ENCODE peak calls at places on chromosome 1, in five cellular contexts. Z, P, Y, X and O are unnamed samples.

GRCh38 chr1:20466231-20466630 is 19.8 kb downstream of the CAMK2N1 start:
- DNase-seq in P (no peak), X (no peak), Y (no peak), Z (no peak), O (no peak)

GRCh38 chr1:240804475-240804874 is 192.5 kb upstream of the GREM2 start:
- DNase-seq in P (no peak), X (no peak), Z (no peak), Y (no peak), O (no peak)

GRCh38 chr1:59699227-59699847 is 115.4 kb upstream of the HOOK1 start:
- DNase-seq in X (peak), Y (no peak), P (no peak), Z (peak), O (no peak)

GRCh38 chr1:164880199-164880598 is 321.2 kb downstream of the PBX1 start:
- DNase-seq in X (no peak), Z (no peak), P (no peak), Y (no peak), O (no peak)

GRCh38 chr1:202958544-202959275 is 598 bp upstream of the ADIPOR1 start:
- DNase-seq in P (no peak), Z (no peak), X (no peak), Y (peak), O (no peak)

GRCh38 chr1:223706077-223706988 is 6.0 kb upstream of the CAPN2 start:
- DNase-seq in P (no peak), Z (no peak), Y (peak), X (no peak), O (peak)

GRCh38 chr1:231357831-231358354 is 19.8 kb downstream of the SPRTN start:
- DNase-seq in X (peak), Y (no peak), P (no peak), Z (peak), O (peak)

GRCh38 chr1:87696483-87696882 is 367.8 kb downstream of the LMO4 start:
- DNase-seq in Y (no peak), P (no peak), Z (no peak), X (no peak), O (no peak)

GRCh38 chr1:68600049-68600661 is 103.3 kb upstream of the DEPDC1 start:
- DNase-seq in P (no peak), Y (no peak), X (peak), Z (no peak), O (peak)

GRCh38 chr1:58754683-58755467 is 29.0 kb downstream of the JUN start:
- DNase-seq in P (no peak), X (no peak), Z (peak), Y (no peak), O (no peak)

GRCh38 chr1:169945171-169945570 is 51.5 kb upstream of the SCYL3 start:
- DNase-seq in X (no peak), P (no peak), Z (no peak), Y (no peak), O (peak)

GRCh38 chr1:234915923-234916675 is 212.5 kb downstream of the TOMM20 start:
- DNase-seq in Z (no peak), X (no peak), P (no peak), Y (no peak), O (no peak)

GRCh38 chr1:243487649-243488227 is 231.9 kb downstream of the SDCCAG8 start:
- DNase-seq in Z (no peak), Y (peak), P (no peak), X (peak), O (peak)

GRCh38 chr1:25118554-25118953 is 113.7 kb downstream of the SYF2 start:
- DNase-seq in Z (no peak), P (no peak), X (no peak), Y (no peak), O (no peak)

GRCh38 chr1:62268315-62268714 is 50.9 kb downstream of the KANK4 start:
- DNase-seq in Z (no peak), P (no peak), Y (no peak), X (no peak), O (no peak)

GRCh38 chr1:111656093-111657017 is 36.8 kb downstream of the RAP1A start:
- DNase-seq in P (no peak), X (peak), Y (peak), Z (no peak), O (peak)

GRCh38 chr1:207941664-207942063 is 30.7 kb upstream of the CD34 start:
- DNase-seq in P (no peak), X (no peak), Z (no peak), Y (peak), O (no peak)

GRCh38 chr1:78385744-78386462 is 104.9 kb upstream of the PTGFR start:
- DNase-seq in Z (no peak), Y (no peak), X (no peak), P (no peak), O (no peak)

GRCh38 chr1:31054349-31054748 is 11.2 kb downstream of the PUM1 start:
- DNase-seq in Y (no peak), X (no peak), P (no peak), Z (no peak), O (no peak)

GRCh38 chr1:203278885-203279406 is 26.4 kb upstream of the BTG2 start:
- DNase-seq in P (peak), Y (no peak), Z (no peak), X (no peak), O (no peak)

GRCh38 chr1:8020032-8020431 is 6.1 kb downstream of the ERRFI1 start:
- DNase-seq in P (no peak), Z (no peak), X (no peak), Y (peak), O (no peak)

GRCh38 chr1:14522331-14523241 is 75.9 kb upstream of the KAZN start:
- DNase-seq in Y (no peak), X (no peak), P (no peak), Z (no peak), O (peak)

GRCh38 chr1:44222397-44223334 is 9.4 kb downstream of the DMAP1 start:
- DNase-seq in Y (no peak), Z (no peak), P (no peak), X (no peak), O (no peak)

GRCh38 chr1:56578664-56578962 is 750 bp downstream of the PLPP3 start:
- DNase-seq in P (no peak), X (no peak), Z (no peak), Y (no peak), O (peak)

GRCh38 chr1:184143449-184143848 is 91.9 kb downstream of the TSEN15 start:
- DNase-seq in X (no peak), Z (no peak), P (no peak), Y (no peak), O (no peak)

GRCh38 chr1:55446351-55446750 is 231.2 kb upstream of the USP24 start:
- DNase-seq in X (no peak), Y (no peak), Z (no peak), P (no peak), O (no peak)

GRCh38 chr1:56908619-56909340 is 54.2 kb downstream of the C8A start:
- DNase-seq in X (no peak), P (no peak), Z (no peak), Y (no peak), O (peak)

GRCh38 chr1:41805771-41806471 is 112.8 kb downstream of the HIVEP3 start:
- DNase-seq in P (no peak), Z (no peak), Y (no peak), X (no peak), O (no peak)

GRCh38 chr1:65581120-65581519 is 160.7 kb downstream of the LEPR start:
- DNase-seq in Z (no peak), X (no peak), P (no peak), Y (no peak), O (no peak)
- TF ChIP-seq CTCF in Z (no peak), X (no peak), P (peak), Y (no peak), O (peak)

GRCh38 chr1:70546726-70547125 is 135.7 kb downstream of the CTH start:
- DNase-seq in Y (no peak), P (no peak), X (no peak), Z (no peak), O (no peak)

GRCh38 chr1:70556541-70556940 is 145.5 kb downstream of the CTH start:
- DNase-seq in Y (no peak), Z (no peak), X (no peak), P (no peak), O (no peak)

GRCh38 chr1:70553192-70553956 is 142.3 kb downstream of the CTH start:
- DNase-seq in Y (no peak), P (no peak), X (no peak), Z (no peak), O (no peak)

GRCh38 chr1:70552662-70553061 is 141.6 kb downstream of the CTH start:
- DNase-seq in Z (no peak), X (no peak), P (no peak), Y (no peak), O (no peak)
- H3K9ac ChIP-seq in Z (no peak), X (no peak), P (no peak), Y (no peak), O (no peak)

GRCh38 chr1:18531503-18531845 is 50.7 kb downstream of the KLHDC7A start:
- DNase-seq in P (peak), Y (peak), Z (no peak), X (no peak), O (peak)

GRCh38 chr1:18528616-18529015 is 47.9 kb downstream of the KLHDC7A start:
- DNase-seq in P (no peak), Y (no peak), Z (no peak), X (no peak), O (no peak)

GRCh38 chr1:18532390-18533170 is 51.9 kb downstream of the KLHDC7A start:
- DNase-seq in Y (peak), P (peak), X (no peak), Z (no peak), O (peak)

GRCh38 chr1:18529714-18530113 is 49.0 kb downstream of the KLHDC7A start:
- DNase-seq in Z (no peak), X (no peak), P (peak), Y (no peak), O (peak)

DNA sequence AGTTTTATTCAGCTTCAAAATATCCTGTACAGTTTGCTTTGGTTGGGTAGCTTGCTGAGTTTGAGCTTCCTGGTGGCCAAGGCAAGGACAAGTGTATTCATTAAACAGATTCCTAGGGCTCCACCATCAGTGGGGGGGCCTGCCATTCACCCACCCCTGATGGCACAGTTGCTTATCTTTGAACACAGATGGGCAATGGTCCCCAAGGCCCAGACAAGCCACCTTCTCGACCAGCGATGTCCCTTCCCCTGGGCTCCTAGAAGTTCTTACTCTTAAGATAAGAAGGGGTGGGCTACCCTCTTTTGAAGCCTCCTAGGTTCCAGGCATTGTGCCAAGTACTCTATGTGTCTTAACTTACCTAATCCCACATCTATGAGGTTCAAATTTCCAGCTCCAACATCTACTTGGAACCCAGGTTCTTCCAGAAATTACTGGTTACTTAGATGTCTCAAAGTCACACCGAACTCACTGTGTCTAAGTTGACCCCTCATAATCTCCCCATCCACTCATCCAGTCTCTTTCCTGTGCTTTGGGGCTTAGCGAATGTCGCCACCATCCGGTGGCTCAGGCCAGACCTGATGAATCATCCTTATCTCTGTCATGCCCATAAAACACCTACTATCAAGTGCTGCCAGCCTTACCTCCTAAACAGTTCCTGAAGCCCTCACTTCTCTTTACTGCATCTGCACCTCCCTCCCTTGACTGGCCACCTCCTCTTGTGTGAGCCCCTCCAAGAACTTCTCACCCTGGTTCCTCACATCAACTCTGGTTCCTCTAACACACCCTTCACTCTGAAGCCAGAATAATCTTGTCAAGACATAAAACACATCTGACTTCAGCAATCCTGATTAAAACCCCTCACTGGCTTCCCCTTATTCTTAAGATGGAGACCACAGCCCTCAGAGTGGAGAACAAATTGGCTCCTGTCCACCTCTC is 50.1 kb downstream of the KLHDC7A start:
- DNase-seq in Y (peak), X (peak), P (peak), Z (no peak), O (peak)
- TF ChIP-seq CTCF in Y (peak), X (peak), P (peak), Z (no peak), O (peak)

DNA sequence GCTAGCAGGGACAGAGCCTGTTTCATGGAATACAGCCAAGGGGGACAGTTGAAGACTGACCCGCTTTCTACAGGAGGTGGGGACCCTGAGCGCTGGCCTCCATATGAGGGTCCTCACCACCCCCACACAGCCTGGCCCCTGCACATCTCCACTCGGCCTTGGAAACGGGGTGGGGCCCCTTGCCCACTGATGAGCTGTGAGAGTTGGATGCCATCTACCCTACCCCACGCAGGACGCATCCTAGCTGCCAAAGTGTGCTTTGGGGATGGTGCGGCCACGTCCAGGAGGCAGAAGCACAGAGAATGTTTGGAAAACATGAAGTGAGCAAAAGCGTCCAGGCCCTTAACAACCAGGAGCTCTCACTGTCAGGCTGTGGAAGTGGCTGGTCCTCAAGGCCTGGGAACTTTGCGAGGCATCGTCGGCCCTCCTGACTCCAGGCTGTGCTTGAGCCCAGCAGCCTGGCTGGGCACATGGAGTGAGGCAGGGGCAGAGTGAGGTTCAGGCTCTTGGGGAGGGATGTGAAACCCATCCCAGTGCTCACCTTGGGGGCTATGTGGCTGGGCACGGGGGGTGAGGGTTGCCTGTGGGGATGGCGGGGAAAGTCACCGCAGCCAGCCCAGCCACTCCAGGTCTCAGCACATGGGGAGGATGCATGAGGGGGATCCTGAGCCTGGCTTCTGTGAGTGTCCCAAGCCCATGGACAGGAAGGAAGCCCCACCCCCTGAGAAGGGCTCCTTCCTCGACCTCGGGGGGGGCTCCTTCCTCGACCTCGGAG is 14.8 kb downstream of the ACTRT2 start:
- DNase-seq in X (no peak), P (no peak), Y (no peak), Z (no peak), O (no peak)
- H3K9ac ChIP-seq in X (no peak), P (no peak), Y (no peak), Z (no peak), O (no peak)

GRCh38 chr1:17692645-17693044 is 62.5 kb upstream of the ACTL8 start:
- DNase-seq in Z (no peak), P (no peak), Y (no peak), X (no peak), O (no peak)

GRCh38 chr1:17700363-17700762 is 54.8 kb upstream of the ACTL8 start:
- DNase-seq in P (no peak), Z (no peak), X (no peak), Y (no peak), O (no peak)

GRCh38 chr1:17700981-17701870 is 53.9 kb upstream of the ACTL8 start:
- DNase-seq in X (no peak), Z (no peak), Y (no peak), P (no peak), O (peak)

GRCh38 chr1:17691147-17691634 is 63.9 kb upstream of the ACTL8 start:
- DNase-seq in Z (no peak), X (no peak), P (no peak), Y (no peak), O (no peak)

GRCh38 chr1:17696417-17697301 is 58.5 kb upstream of the ACTL8 start:
- DNase-seq in X (peak), Y (no peak), P (peak), Z (no peak), O (peak)
- TF ChIP-seq CTCF in X (peak), Y (no peak), P (peak), Z (no peak), O (peak)

DNA sequence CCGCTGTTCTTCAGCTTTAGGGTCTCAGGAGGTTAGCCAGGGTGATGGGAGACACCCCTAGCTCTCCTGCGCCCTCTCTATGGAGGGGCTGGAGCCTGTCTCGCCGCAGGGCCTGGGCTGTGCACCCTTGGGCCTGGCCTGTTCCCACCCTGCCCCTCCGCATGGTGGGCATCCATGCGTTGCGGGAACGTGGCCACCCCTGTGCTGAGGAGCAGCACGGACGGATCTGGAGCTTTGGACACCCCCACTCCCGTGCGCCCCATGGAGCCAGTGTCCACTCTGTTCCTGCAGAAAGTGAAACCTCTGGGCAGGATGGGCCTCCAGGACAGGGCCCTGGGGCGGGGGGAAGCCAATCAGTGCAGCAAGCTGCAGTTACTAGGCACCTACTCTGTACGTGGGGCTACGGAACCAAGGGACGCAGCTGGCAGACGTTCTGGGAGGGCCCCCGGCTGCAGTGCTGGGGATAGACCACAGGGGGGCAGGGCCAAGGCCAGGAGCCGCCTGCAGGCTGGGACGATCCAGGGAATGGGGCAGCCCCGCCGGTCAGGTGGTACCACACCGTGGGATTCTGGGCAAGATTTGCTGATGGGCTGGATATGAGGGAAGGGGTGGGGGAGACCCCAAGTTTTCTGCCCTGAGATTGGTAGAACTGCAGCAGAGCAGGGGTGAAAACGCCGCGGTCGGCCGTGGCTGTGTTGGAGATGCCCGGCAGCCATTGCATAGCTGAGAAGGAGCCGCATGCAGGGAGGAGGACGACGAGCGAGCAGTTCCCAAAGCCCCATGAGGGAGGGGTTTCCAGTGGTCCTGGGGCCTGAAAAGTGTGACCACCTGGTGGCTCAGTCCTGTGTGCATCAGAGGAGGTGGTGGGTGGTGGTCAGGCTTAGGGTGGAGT is 43.3 kb downstream of the TP73 start:
- DNase-seq in X (no peak), Z (peak), P (peak), Y (no peak), O (peak)
- H3K9ac ChIP-seq in X (no peak), Z (no peak), P (no peak), Y (no peak), O (no peak)

DNA sequence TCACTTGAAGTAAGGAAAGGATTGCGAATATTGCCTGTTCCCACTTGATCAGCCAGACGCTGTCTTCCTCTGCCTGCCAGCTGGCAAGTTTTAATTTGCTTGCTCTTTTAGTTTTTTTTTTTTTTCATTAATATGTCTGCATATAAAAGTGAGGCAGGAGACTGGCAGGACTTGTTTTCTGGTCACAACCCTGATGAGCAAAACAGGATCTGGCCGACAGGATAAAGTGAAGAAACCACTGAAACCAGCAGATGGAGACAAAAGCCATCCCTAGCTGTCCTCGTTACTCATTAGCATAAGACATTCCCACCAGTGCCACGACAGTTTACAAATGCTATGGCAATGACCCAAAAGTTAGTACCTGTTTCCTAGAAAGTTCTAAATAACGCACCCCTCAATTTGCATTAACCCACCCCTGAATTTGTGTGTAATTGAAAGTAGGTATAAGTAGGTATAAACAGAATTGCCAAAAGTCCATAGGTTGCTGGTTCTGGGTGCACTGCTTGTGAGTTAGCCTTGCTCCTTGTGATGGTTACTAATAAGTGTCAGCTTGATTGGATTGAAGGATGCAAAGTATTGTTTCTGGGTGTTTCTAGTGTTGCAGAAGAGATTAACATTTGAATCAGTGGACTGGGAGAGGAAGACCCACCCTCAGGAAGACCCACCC is 60.8 kb downstream of the ZNF684 start:
- DNase-seq in Z (peak), P (no peak), Y (no peak), X (peak), O (peak)
- TF ChIP-seq CTCF in Z (peak), P (peak), Y (no peak), X (peak), O (peak)